ENCODE peak calls at places on chromosomes 3 and 15, in six cellular contexts. One of them, this sample, is unnamed.

GRCh38 chr3:133301194-133301593 is 98.7 kb upstream of the BFSP2 start:
- DNase-seq in A549: no peak
- DNase-seq in activated CD4-positive, alpha-beta memory T cell treated with anti-CD3 and anti-CD28 coated beads, Interleukin-2, amount 10 ng/mL, durations not matched to agents 7 days and 5 days: no peak
- DNase-seq in kidney tubule cell: peak; percentile 86
- DNase-seq in central memory CD4-positive, alpha-beta T cell: no peak
- DNase-seq in astrocyte: peak; percentile 95
- DNase-seq in this sample: peak; percentile 77

GRCh38 chr15:93249599-93249998 is 160.6 kb upstream of the RGMA start:
- DNase-seq in activated CD4-positive, alpha-beta memory T cell treated with anti-CD3 and anti-CD28 coated beads, Interleukin-2, amount 10 ng/mL, durations not matched to agents 7 days and 5 days: no peak
- DNase-seq in A549: no peak
- DNase-seq in central memory CD4-positive, alpha-beta T cell: no peak
- DNase-seq in astrocyte: no peak
- DNase-seq in kidney tubule cell: no peak
- DNase-seq in this sample: no peak

GRCh38 chr15:56798639-56799038 is 65.3 kb upstream of the ZNF280D start:
- DNase-seq in A549: no peak
- DNase-seq in astrocyte: no peak
- DNase-seq in central memory CD4-positive, alpha-beta T cell: no peak
- DNase-seq in activated CD4-positive, alpha-beta memory T cell treated with anti-CD3 and anti-CD28 coated beads, Interleukin-2, amount 10 ng/mL, durations not matched to agents 7 days and 5 days: peak; percentile 39
- DNase-seq in kidney tubule cell: peak; percentile 58
- DNase-seq in this sample: no peak

GRCh38 chr3:129118745-129119144 is 2.9 kb downstream of the RAB43 start:
- DNase-seq in A549: no peak
- DNase-seq in kidney tubule cell: no peak
- DNase-seq in astrocyte: no peak
- DNase-seq in activated CD4-positive, alpha-beta memory T cell treated with anti-CD3 and anti-CD28 coated beads, Interleukin-2, amount 10 ng/mL, durations not matched to agents 7 days and 5 days: peak; percentile 46
- DNase-seq in central memory CD4-positive, alpha-beta T cell: peak; percentile 88
- DNase-seq in this sample: no peak

GRCh38 chr15:58010983-58011382 is 54.5 kb downstream of the ALDH1A2 start:
- DNase-seq in astrocyte: no peak
- DNase-seq in central memory CD4-positive, alpha-beta T cell: no peak
- DNase-seq in kidney tubule cell: no peak
- DNase-seq in activated CD4-positive, alpha-beta memory T cell treated with anti-CD3 and anti-CD28 coated beads, Interleukin-2, amount 10 ng/mL, durations not matched to agents 7 days and 5 days: no peak
- DNase-seq in A549: no peak
- DNase-seq in this sample: no peak

GRCh38 chr3:23127196-23127595 is 75.9 kb upstream of the UBE2E2 start:
- DNase-seq in astrocyte: no peak
- DNase-seq in central memory CD4-positive, alpha-beta T cell: no peak
- DNase-seq in kidney tubule cell: no peak
- DNase-seq in A549: no peak
- DNase-seq in activated CD4-positive, alpha-beta memory T cell treated with anti-CD3 and anti-CD28 coated beads, Interleukin-2, amount 10 ng/mL, durations not matched to agents 7 days and 5 days: no peak
- DNase-seq in this sample: no peak

GRCh38 chr3:185781759-185782158 is 43.1 kb downstream of the IGF2BP2 start:
- DNase-seq in astrocyte: peak; percentile 86
- DNase-seq in kidney tubule cell: no peak
- DNase-seq in central memory CD4-positive, alpha-beta T cell: no peak
- DNase-seq in A549: no peak
- DNase-seq in activated CD4-positive, alpha-beta memory T cell treated with anti-CD3 and anti-CD28 coated beads, Interleukin-2, amount 10 ng/mL, durations not matched to agents 7 days and 5 days: no peak
- DNase-seq in this sample: peak; percentile 92

GRCh38 chr3:129211772-129212171 is 28.1 kb upstream of the CNBP start:
- DNase-seq in A549: peak; percentile 82
- DNase-seq in central memory CD4-positive, alpha-beta T cell: no peak
- DNase-seq in activated CD4-positive, alpha-beta memory T cell treated with anti-CD3 and anti-CD28 coated beads, Interleukin-2, amount 10 ng/mL, durations not matched to agents 7 days and 5 days: no peak
- DNase-seq in kidney tubule cell: peak; percentile 99
- DNase-seq in astrocyte: peak; percentile 84
- DNase-seq in this sample: peak; percentile 71

GRCh38 chr3:171776411-171776810 is 33.9 kb downstream of the PLD1 start:
- DNase-seq in astrocyte: no peak
- DNase-seq in A549: no peak
- DNase-seq in activated CD4-positive, alpha-beta memory T cell treated with anti-CD3 and anti-CD28 coated beads, Interleukin-2, amount 10 ng/mL, durations not matched to agents 7 days and 5 days: no peak
- DNase-seq in kidney tubule cell: no peak
- DNase-seq in central memory CD4-positive, alpha-beta T cell: no peak
- DNase-seq in this sample: no peak

GRCh38 chr3:151796105-151796705 is 17.7 kb upstream of the AADAC start:
- DNase-seq in kidney tubule cell: no peak
- DNase-seq in astrocyte: peak; percentile 23
- DNase-seq in A549: no peak
- DNase-seq in activated CD4-positive, alpha-beta memory T cell treated with anti-CD3 and anti-CD28 coated beads, Interleukin-2, amount 10 ng/mL, durations not matched to agents 7 days and 5 days: no peak
- DNase-seq in central memory CD4-positive, alpha-beta T cell: no peak
- DNase-seq in this sample: peak; percentile 45

GRCh38 chr15:78055923-78056713 is 21.4 kb downstream of the TBC1D2B start:
- DNase-seq in astrocyte: no peak
- DNase-seq in A549: no peak
- DNase-seq in central memory CD4-positive, alpha-beta T cell: no peak
- DNase-seq in kidney tubule cell: peak; percentile 66
- DNase-seq in activated CD4-positive, alpha-beta memory T cell treated with anti-CD3 and anti-CD28 coated beads, Interleukin-2, amount 10 ng/mL, durations not matched to agents 7 days and 5 days: no peak
- DNase-seq in this sample: no peak

GRCh38 chr3:112109313-112109712 is 23.1 kb downstream of the C3orf52 start:
- DNase-seq in kidney tubule cell: no peak
- DNase-seq in central memory CD4-positive, alpha-beta T cell: no peak
- DNase-seq in A549: no peak
- DNase-seq in astrocyte: no peak
- DNase-seq in activated CD4-positive, alpha-beta memory T cell treated with anti-CD3 and anti-CD28 coated beads, Interleukin-2, amount 10 ng/mL, durations not matched to agents 7 days and 5 days: no peak
- DNase-seq in this sample: no peak

GRCh38 chr15:63332367-63333078 is 49.1 kb downstream of the CA12 start:
- DNase-seq in astrocyte: peak; percentile 82
- DNase-seq in A549: peak; percentile 77
- DNase-seq in central memory CD4-positive, alpha-beta T cell: no peak
- DNase-seq in activated CD4-positive, alpha-beta memory T cell treated with anti-CD3 and anti-CD28 coated beads, Interleukin-2, amount 10 ng/mL, durations not matched to agents 7 days and 5 days: no peak
- DNase-seq in kidney tubule cell: peak; percentile 95
- DNase-seq in this sample: peak; percentile 96

GRCh38 chr3:117059990-117060338 is 350.4 kb downstream of the TUSC7 start:
- DNase-seq in activated CD4-positive, alpha-beta memory T cell treated with anti-CD3 and anti-CD28 coated beads, Interleukin-2, amount 10 ng/mL, durations not matched to agents 7 days and 5 days: no peak
- DNase-seq in kidney tubule cell: no peak
- DNase-seq in A549: no peak
- DNase-seq in central memory CD4-positive, alpha-beta T cell: no peak
- DNase-seq in astrocyte: no peak
- DNase-seq in this sample: no peak

GRCh38 chr3:44039006-44039405 is 202.7 kb upstream of the TOPAZ1 start:
- DNase-seq in astrocyte: no peak
- DNase-seq in kidney tubule cell: peak; percentile 43
- DNase-seq in activated CD4-positive, alpha-beta memory T cell treated with anti-CD3 and anti-CD28 coated beads, Interleukin-2, amount 10 ng/mL, durations not matched to agents 7 days and 5 days: no peak
- DNase-seq in central memory CD4-positive, alpha-beta T cell: no peak
- DNase-seq in A549: no peak
- DNase-seq in this sample: no peak

GRCh38 chr3:115169808-115170207 is 22.7 kb upstream of the ZBTB20 start:
- DNase-seq in kidney tubule cell: no peak
- DNase-seq in central memory CD4-positive, alpha-beta T cell: peak; percentile 12
- DNase-seq in astrocyte: no peak
- DNase-seq in activated CD4-positive, alpha-beta memory T cell treated with anti-CD3 and anti-CD28 coated beads, Interleukin-2, amount 10 ng/mL, durations not matched to agents 7 days and 5 days: no peak
- DNase-seq in A549: no peak
- DNase-seq in this sample: no peak

This sample was measured in iris pigment epithelial cell.